ENCODE peak calls at places on chromosome 2, in five cellular contexts. One of them, this sample, is unnamed.

GRCh38 chr2:100818606-100819364 is 1.2 kb upstream of the NPAS2 start:
- DNase-seq in pancreas: peak; percentile 78
- DNase-seq in Panc1: no peak
- DNase-seq in CD8-positive, alpha-beta memory T cell: no peak
- DNase-seq in cardiac muscle cell: peak; percentile 94
- DNase-seq in this sample: no peak

GRCh38 chr2:21372654-21373053 is 248.9 kb downstream of the TDRD15 start:
- DNase-seq in pancreas: no peak
- DNase-seq in Panc1: no peak
- DNase-seq in CD8-positive, alpha-beta memory T cell: no peak
- DNase-seq in cardiac muscle cell: no peak
- DNase-seq in this sample: no peak

GRCh38 chr2:145845207-145845894 is 1325.4 kb upstream of the ZEB2 start:
- DNase-seq in pancreas: no peak
- DNase-seq in Panc1: no peak
- DNase-seq in CD8-positive, alpha-beta memory T cell: no peak
- DNase-seq in cardiac muscle cell: peak; percentile 71
- DNase-seq in this sample: no peak

GRCh38 chr2:85777441-85777861 is 23.7 kb downstream of the ATOH8 start:
- DNase-seq in pancreas: no peak
- DNase-seq in Panc1: no peak
- DNase-seq in CD8-positive, alpha-beta memory T cell: no peak
- DNase-seq in cardiac muscle cell: peak; percentile 73
- DNase-seq in this sample: no peak

GRCh38 chr2:222176890-222177289 is 121.9 kb downstream of the PAX3 start:
- DNase-seq in pancreas: no peak
- DNase-seq in Panc1: no peak
- DNase-seq in CD8-positive, alpha-beta memory T cell: no peak
- DNase-seq in cardiac muscle cell: no peak
- DNase-seq in this sample: no peak

GRCh38 chr2:132797551-132797950 is 127.5 kb upstream of the LYPD1 start:
- DNase-seq in pancreas: no peak
- DNase-seq in Panc1: no peak
- DNase-seq in CD8-positive, alpha-beta memory T cell: no peak
- DNase-seq in cardiac muscle cell: peak; percentile 4
- DNase-seq in this sample: no peak

GRCh38 chr2:120161190-120161589 is 62.0 kb downstream of the TMEM185B start:
- DNase-seq in pancreas: no peak
- DNase-seq in Panc1: no peak
- DNase-seq in CD8-positive, alpha-beta memory T cell: no peak
- DNase-seq in cardiac muscle cell: peak; percentile 58
- DNase-seq in this sample: no peak

GRCh38 chr2:98691307-98691706 is 39.6 kb downstream of the MGAT4A start:
- DNase-seq in pancreas: no peak
- DNase-seq in Panc1: no peak
- DNase-seq in CD8-positive, alpha-beta memory T cell: no peak
- DNase-seq in cardiac muscle cell: no peak
- DNase-seq in this sample: no peak

DNA sequence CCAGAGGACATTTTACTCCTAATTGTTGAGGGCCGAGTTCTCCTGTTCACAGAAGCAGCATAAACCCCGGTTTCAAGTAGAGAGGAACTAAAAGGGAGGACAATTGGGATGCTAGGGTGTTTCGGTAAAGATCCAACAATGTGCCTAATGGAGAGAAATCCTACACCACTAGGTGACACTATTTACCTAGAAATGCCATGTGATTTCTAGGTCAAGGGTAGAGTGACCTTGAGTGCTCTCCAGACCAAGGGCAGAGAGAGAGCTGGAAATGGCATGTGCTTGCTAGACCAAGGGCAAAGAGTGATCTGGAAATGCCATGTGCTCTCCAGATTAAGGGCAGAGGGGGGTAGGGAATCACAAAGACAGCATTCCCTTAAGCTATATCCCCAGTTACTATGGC is 472.0 kb downstream of the DCDC2C start:
- DNase-seq in pancreas: no peak
- DNase-seq in Panc1: no peak
- DNase-seq in CD8-positive, alpha-beta memory T cell: no peak
- DNase-seq in cardiac muscle cell: no peak
- DNase-seq in this sample: no peak
- H3K9me3 ChIP-seq in pancreas: no peaks in the 10 kb centered on the region
- H3K9me3 ChIP-seq in Panc1: peaks cover 6% of the 10 kb centered on the region
- H3K9me3 ChIP-seq in CD8-positive, alpha-beta memory T cell: peaks cover 8% of the 10 kb centered on the region
- H3K9me3 ChIP-seq in cardiac muscle cell: peaks cover 2% of the 10 kb centered on the region
- H3K9me3 ChIP-seq in this sample: peaks cover 7% of the 10 kb centered on the region

GRCh38 chr2:55133467-55134315 is 83.4 kb upstream of the RTN4 start:
- DNase-seq in pancreas: no peak
- DNase-seq in Panc1: no peak
- DNase-seq in CD8-positive, alpha-beta memory T cell: peak; percentile 61
- DNase-seq in cardiac muscle cell: peak; percentile 98
- DNase-seq in this sample: peak; percentile 48
- H3K27ac ChIP-seq in pancreas: peak overlapping the region; percentile 60
- H3K27ac ChIP-seq in Panc1: peak overlapping the region; percentile 18
- H3K27ac ChIP-seq in CD8-positive, alpha-beta memory T cell: peak overlapping the region; percentile 71
- H3K27ac ChIP-seq in cardiac muscle cell: no peak overlapping the region
- H3K27ac ChIP-seq in this sample: peak overlapping the region; percentile 83

GRCh38 chr2:18830962-18831361 is 241.6 kb upstream of the NT5C1B start:
- DNase-seq in pancreas: no peak
- DNase-seq in Panc1: no peak
- DNase-seq in CD8-positive, alpha-beta memory T cell: no peak
- DNase-seq in cardiac muscle cell: no peak
- DNase-seq in this sample: no peak

GRCh38 chr2:18828296-18828695 is 238.9 kb upstream of the NT5C1B start:
- DNase-seq in pancreas: no peak
- DNase-seq in Panc1: no peak
- DNase-seq in CD8-positive, alpha-beta memory T cell: no peak
- DNase-seq in cardiac muscle cell: no peak
- DNase-seq in this sample: no peak

GRCh38 chr2:18829331-18829902 is 240.0 kb upstream of the NT5C1B start:
- DNase-seq in pancreas: no peak
- DNase-seq in Panc1: no peak
- DNase-seq in CD8-positive, alpha-beta memory T cell: no peak
- DNase-seq in cardiac muscle cell: peak; percentile 43
- DNase-seq in this sample: no peak

GRCh38 chr2:18831916-18832510 is 242.6 kb upstream of the NT5C1B start:
- DNase-seq in pancreas: no peak
- DNase-seq in Panc1: no peak
- DNase-seq in CD8-positive, alpha-beta memory T cell: no peak
- DNase-seq in cardiac muscle cell: peak; percentile 77
- DNase-seq in this sample: no peak

DNA sequence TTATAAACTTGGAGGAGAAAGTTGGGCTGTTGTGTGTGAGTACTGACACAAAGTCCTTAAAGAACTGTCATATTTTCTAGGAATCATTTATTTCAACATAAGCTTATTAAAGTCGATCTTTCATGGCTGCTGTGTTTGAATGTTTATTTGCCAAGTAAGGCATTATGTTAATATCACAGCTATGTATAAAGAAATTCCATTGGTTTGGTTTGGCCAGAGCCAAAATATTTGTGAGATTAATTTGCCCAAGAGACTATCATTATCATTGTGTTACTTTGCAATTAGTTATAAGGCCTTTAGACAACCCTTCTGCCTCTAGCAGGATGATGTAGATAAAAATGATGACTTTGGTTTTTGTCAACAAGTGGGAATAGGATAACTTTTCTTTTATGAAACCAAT is 240.6 kb upstream of the NT5C1B start:
- DNase-seq in pancreas: no peak
- DNase-seq in Panc1: no peak
- DNase-seq in CD8-positive, alpha-beta memory T cell: no peak
- DNase-seq in cardiac muscle cell: peak; percentile 55
- DNase-seq in this sample: no peak
- H3K4me1 ChIP-seq in pancreas: peaks cover 24% of the 10 kb centered on the region
- H3K4me1 ChIP-seq in Panc1: no peaks in the 10 kb centered on the region
- H3K4me1 ChIP-seq in CD8-positive, alpha-beta memory T cell: no peaks in the 10 kb centered on the region
- H3K4me1 ChIP-seq in cardiac muscle cell: peaks cover 70% of the 10 kb centered on the region
- H3K4me1 ChIP-seq in this sample: no peaks in the 10 kb centered on the region

GRCh38 chr2:81872043-81872442 is 1567.5 kb upstream of the LRRTM1 start:
- DNase-seq in pancreas: no peak
- DNase-seq in Panc1: no peak
- DNase-seq in CD8-positive, alpha-beta memory T cell: no peak
- DNase-seq in cardiac muscle cell: no peak
- DNase-seq in this sample: no peak
- H3K9me3 ChIP-seq in pancreas: no peaks in the 10 kb centered on the region
- H3K9me3 ChIP-seq in Panc1: no peaks in the 10 kb centered on the region
- H3K9me3 ChIP-seq in CD8-positive, alpha-beta memory T cell: no peaks in the 10 kb centered on the region
- H3K9me3 ChIP-seq in cardiac muscle cell: no peaks in the 10 kb centered on the region
- H3K9me3 ChIP-seq in this sample: no peaks in the 10 kb centered on the region

DNA sequence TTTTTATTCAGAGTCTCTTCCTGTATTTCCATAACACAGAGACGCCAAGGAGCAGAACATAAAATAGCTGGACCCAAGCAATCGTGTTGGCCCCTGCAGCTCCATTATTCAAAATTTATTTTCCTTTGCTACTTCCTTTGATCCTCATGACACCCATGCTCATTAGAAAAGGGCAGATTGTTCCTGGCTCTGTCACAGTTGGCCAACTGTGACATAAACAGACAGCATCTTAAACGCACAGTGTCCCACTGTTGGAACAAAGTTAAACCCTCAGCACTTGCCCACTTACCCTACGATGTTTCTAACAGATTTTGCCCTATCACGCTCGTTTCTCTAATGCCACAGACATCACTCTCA is 35.9 kb downstream of the IL1R2 start:
- DNase-seq in pancreas: no peak
- DNase-seq in Panc1: no peak
- DNase-seq in CD8-positive, alpha-beta memory T cell: no peak
- DNase-seq in cardiac muscle cell: no peak
- DNase-seq in this sample: no peak
- H3K27ac ChIP-seq in pancreas: peak overlapping the region; percentile 35
- H3K27ac ChIP-seq in Panc1: no peak overlapping the region
- H3K27ac ChIP-seq in CD8-positive, alpha-beta memory T cell: no peak overlapping the region
- H3K27ac ChIP-seq in cardiac muscle cell: no peak overlapping the region
- H3K27ac ChIP-seq in this sample: no peak overlapping the region